ENCODE peak calls at places on chromosome 22, in nine cellular contexts. Q is nucleus accumbens; L is kidney; P is activated CD4-positive, alpha-beta T cell treated with anti-CD3 and anti-CD28 coated beads, Interleukin-2, amount 50 U/mL, for 24 hours; M is activated effector memory CD4-positive, alpha-beta T cell treated with anti-CD3 and anti-CD28 coated beads, Interleukin-2, amount 50 U/mL, for 16 hours; V is frontal cortex; B is PC-3; X is neural progenitor cell; G is tibial nerve. E is an unnamed sample.

GRCh38 chr22:24437091-24437490 is 9.7 kb downstream of the ADORA2A start:
- DNase-seq in Q (no peak), V (peak), P (no peak), L (peak), G (no peak), M (peak), B (no peak), X (no peak), E (no peak)

GRCh38 chr22:27032121-27032761 is 374.9 kb downstream of the MIAT start:
- DNase-seq in B (no peak), Q (peak), P (no peak), L (peak), G (no peak), V (peak), X (peak), M (no peak), E (peak)

GRCh38 chr22:48934446-48934845 is 893.2 kb downstream of the BRD1 start:
- DNase-seq in M (no peak), L (no peak), Q (no peak), V (no peak), B (no peak), G (no peak), P (no peak), X (no peak), E (no peak)

GRCh38 chr22:45358127-45358526 is 48.4 kb downstream of the FAM118A start:
- DNase-seq in B (no peak), X (no peak), P (no peak), M (no peak), Q (no peak), V (no peak), G (no peak), L (no peak), E (no peak)

GRCh38 chr22:37234736-37235711 is 9.0 kb downstream of the RAC2 start:
- DNase-seq in X (no peak), Q (no peak), V (no peak), G (no peak), B (no peak), P (no peak), M (peak), L (no peak), E (no peak)

GRCh38 chr22:27100789-27101188 is 443.4 kb downstream of the MIAT start:
- DNase-seq in P (no peak), Q (no peak), X (peak), B (no peak), V (no peak), L (peak), M (no peak), G (no peak), E (peak)

GRCh38 chr22:47071078-47071811 is 308.8 kb downstream of the TBC1D22A start:
- DNase-seq in Q (no peak), B (no peak), L (no peak), M (peak), V (no peak), G (no peak), P (no peak), X (no peak), E (no peak)

GRCh38 chr22:20216863-20217499 is 51.1 kb downstream of the RTN4R start:
- DNase-seq in P (no peak), M (no peak), Q (no peak), L (no peak), G (no peak), X (no peak), V (no peak), B (peak), E (no peak)

GRCh38 chr22:27460596-27461347 is 340.8 kb downstream of the MN1 start:
- DNase-seq in B (peak), X (peak), Q (no peak), P (no peak), M (no peak), G (peak), V (no peak), L (no peak), E (peak)

GRCh38 chr22:37749831-37750595 is 53.2 kb downstream of the TRIOBP start:
- DNase-seq in P (no peak), V (no peak), M (no peak), Q (no peak), G (no peak), L (no peak), B (no peak), X (no peak), E (no peak)

GRCh38 chr22:22463855-22464540 is 44.5 kb downstream of the ZNF280B start:
- DNase-seq in V (peak), M (peak), G (peak), Q (peak), P (peak), X (peak), L (no peak), B (peak), E (no peak)

GRCh38 chr22:29810156-29810555 is 27.9 kb downstream of the ASCC2 start:
- DNase-seq in P (no peak), V (no peak), X (no peak), M (no peak), G (no peak), L (no peak), B (no peak), Q (no peak), E (no peak)

GRCh38 chr22:47690166-47690565 is 927.7 kb downstream of the TBC1D22A start:
- DNase-seq in X (no peak), Q (no peak), V (no peak), P (no peak), G (no peak), B (no peak), M (no peak), L (no peak), E (no peak)

GRCh38 chr22:49317369-49317768 is 510.3 kb downstream of the BRD1 start:
- DNase-seq in P (no peak), Q (no peak), V (no peak), X (no peak), B (no peak), M (no peak), G (no peak), L (no peak), E (no peak)

GRCh38 chr22:37502342-37503182 is 16.4 kb upstream of the MFNG start:
- DNase-seq in P (no peak), X (no peak), G (no peak), L (peak), V (no peak), B (peak), Q (no peak), M (no peak), E (no peak)

GRCh38 chr22:37186997-37187522 is 987 bp downstream of the C1QTNF6 start:
- DNase-seq in L (peak), B (no peak), G (no peak), M (no peak), X (no peak), Q (no peak), V (no peak), P (no peak), E (peak)

GRCh38 chr22:30206964-30207363 is 39.6 kb downstream of the LIF start:
- DNase-seq in V (no peak), Q (no peak), G (no peak), M (peak), L (peak), P (no peak), X (peak), B (peak), E (peak)

GRCh38 chr22:35154937-35155387 is 89.0 kb downstream of the ISX start:
- DNase-seq in L (no peak), X (peak), Q (peak), G (no peak), V (no peak), B (peak), M (no peak), P (no peak), E (peak)

GRCh38 chr22:39220897-39221850 is 23.6 kb downstream of the PDGFB start:
- DNase-seq in P (no peak), M (no peak), G (no peak), V (no peak), Q (no peak), L (peak), B (peak), X (no peak), E (peak)

GRCh38 chr22:46537946-46538815 is 761 bp upstream of the CELSR1 start:
- DNase-seq in B (peak), L (peak), M (no peak), Q (no peak), V (no peak), X (peak), P (no peak), G (no peak), E (no peak)

GRCh38 chr22:50299724-50300619 is 7.5 kb downstream of the PLXNB2 start:
- DNase-seq in V (no peak), B (no peak), M (no peak), G (no peak), P (no peak), X (peak), Q (no peak), L (no peak), E (no peak)

GRCh38 chr22:23088199-23088604 is 17.9 kb downstream of the GNAZ start:
- DNase-seq in L (no peak), M (peak), B (no peak), G (no peak), X (no peak), Q (no peak), P (no peak), V (no peak), E (no peak)

GRCh38 chr22:39297490-39298193 is 21.8 kb downstream of the RPL3 start:
- DNase-seq in G (no peak), M (no peak), V (no peak), P (no peak), L (no peak), Q (no peak), X (no peak), B (no peak), E (no peak)

GRCh38 chr22:48585916-48586798 is 1241.5 kb downstream of the BRD1 start:
- DNase-seq in Q (no peak), L (peak), P (no peak), V (no peak), M (no peak), G (no peak), B (no peak), X (peak), E (no peak)